ENCODE peak calls at places on chromosomes 6 and 20, in nine cellular contexts. One of them, this sample, is unnamed.

GRCh38 chr6:148343383-148343782 is 745 bp downstream of the SASH1 start:
- DNase-seq in astrocyte of the spinal cord: no peak
- DNase-seq in transverse colon: no peak
- DNase-seq in ascending aorta: no peak
- DNase-seq in lower lobe of right lung: no peak
- DNase-seq in AG10803: no peak
- DNase-seq in heart right ventricle: no peak
- DNase-seq in LNCaP clone FGC: no peak
- DNase-seq in A673: no peak
- DNase-seq in this sample: no peak

GRCh38 chr6:7561153-7561964 is 19.9 kb downstream of the DSP start:
- DNase-seq in astrocyte of the spinal cord: no peak
- DNase-seq in A673: no peak
- DNase-seq in ascending aorta: no peak
- DNase-seq in transverse colon: peak
- DNase-seq in LNCaP clone FGC: peak
- DNase-seq in AG10803: peak
- DNase-seq in heart right ventricle: no peak
- DNase-seq in lower lobe of right lung: no peak
- DNase-seq in this sample: peak

GRCh38 chr20:43188861-43189613 is 669 bp downstream of the PTPRT start:
- DNase-seq in ascending aorta: no peak
- DNase-seq in heart right ventricle: no peak
- DNase-seq in astrocyte of the spinal cord: no peak
- DNase-seq in transverse colon: no peak
- DNase-seq in lower lobe of right lung: no peak
- DNase-seq in A673: no peak
- DNase-seq in AG10803: no peak
- DNase-seq in LNCaP clone FGC: no peak
- DNase-seq in this sample: no peak

GRCh38 chr6:45212976-45213375 is 115.2 kb upstream of the RUNX2 start:
- DNase-seq in astrocyte of the spinal cord: no peak
- DNase-seq in LNCaP clone FGC: no peak
- DNase-seq in heart right ventricle: no peak
- DNase-seq in AG10803: no peak
- DNase-seq in transverse colon: no peak
- DNase-seq in lower lobe of right lung: no peak
- DNase-seq in A673: peak
- DNase-seq in ascending aorta: no peak
- DNase-seq in this sample: no peak

GRCh38 chr20:56443654-56444540 is 24.5 kb upstream of the RTF2 start:
- DNase-seq in transverse colon: no peak
- DNase-seq in A673: no peak
- DNase-seq in AG10803: no peak
- DNase-seq in LNCaP clone FGC: no peak
- DNase-seq in heart right ventricle: peak
- DNase-seq in astrocyte of the spinal cord: no peak
- DNase-seq in lower lobe of right lung: no peak
- DNase-seq in ascending aorta: no peak
- DNase-seq in this sample: no peak

GRCh38 chr6:37139223-37139962 is 30.6 kb upstream of the PIM1 start:
- DNase-seq in transverse colon: no peak
- DNase-seq in LNCaP clone FGC: no peak
- DNase-seq in astrocyte of the spinal cord: no peak
- DNase-seq in lower lobe of right lung: no peak
- DNase-seq in heart right ventricle: no peak
- DNase-seq in ascending aorta: no peak
- DNase-seq in A673: no peak
- DNase-seq in AG10803: no peak
- DNase-seq in this sample: peak

GRCh38 chr6:31495580-31495979 is 2.4 kb upstream of the MICB start:
- DNase-seq in lower lobe of right lung: no peak
- DNase-seq in ascending aorta: no peak
- DNase-seq in astrocyte of the spinal cord: peak
- DNase-seq in heart right ventricle: no peak
- DNase-seq in LNCaP clone FGC: no peak
- DNase-seq in AG10803: peak
- DNase-seq in A673: peak
- DNase-seq in transverse colon: no peak
- DNase-seq in this sample: peak

GRCh38 chr6:100420711-100421110 is 44.0 kb downstream of the SIM1 start:
- DNase-seq in astrocyte of the spinal cord: no peak
- DNase-seq in transverse colon: no peak
- DNase-seq in ascending aorta: no peak
- DNase-seq in lower lobe of right lung: no peak
- DNase-seq in AG10803: no peak
- DNase-seq in LNCaP clone FGC: no peak
- DNase-seq in heart right ventricle: no peak
- DNase-seq in A673: peak
- DNase-seq in this sample: no peak

GRCh38 chr20:48603116-48603818 is 224.5 kb downstream of the PREX1 start:
- DNase-seq in A673: no peak
- DNase-seq in lower lobe of right lung: peak
- DNase-seq in LNCaP clone FGC: no peak
- DNase-seq in ascending aorta: no peak
- DNase-seq in heart right ventricle: no peak
- DNase-seq in transverse colon: no peak
- DNase-seq in AG10803: no peak
- DNase-seq in astrocyte of the spinal cord: no peak
- DNase-seq in this sample: no peak

GRCh38 chr20:24506146-24506545 is 36.7 kb downstream of the SYNDIG1 start:
- DNase-seq in transverse colon: no peak
- DNase-seq in ascending aorta: no peak
- DNase-seq in A673: no peak
- DNase-seq in heart right ventricle: no peak
- DNase-seq in AG10803: no peak
- DNase-seq in LNCaP clone FGC: no peak
- DNase-seq in lower lobe of right lung: no peak
- DNase-seq in astrocyte of the spinal cord: no peak
- DNase-seq in this sample: no peak

GRCh38 chr6:16511048-16511660 is 250.1 kb downstream of the ATXN1 start:
- DNase-seq in AG10803: peak
- DNase-seq in ascending aorta: no peak
- DNase-seq in astrocyte of the spinal cord: peak
- DNase-seq in heart right ventricle: no peak
- DNase-seq in LNCaP clone FGC: no peak
- DNase-seq in A673: peak
- DNase-seq in lower lobe of right lung: no peak
- DNase-seq in transverse colon: no peak
- DNase-seq in this sample: peak

GRCh38 chr6:34866509-34866908 is 21.3 kb downstream of the TAF11 start:
- DNase-seq in AG10803: no peak
- DNase-seq in astrocyte of the spinal cord: no peak
- DNase-seq in transverse colon: no peak
- DNase-seq in heart right ventricle: no peak
- DNase-seq in ascending aorta: no peak
- DNase-seq in LNCaP clone FGC: no peak
- DNase-seq in A673: no peak
- DNase-seq in lower lobe of right lung: no peak
- DNase-seq in this sample: no peak

GRCh38 chr20:21151791-21152190 is 25.9 kb downstream of the KIZ start:
- DNase-seq in ascending aorta: no peak
- DNase-seq in lower lobe of right lung: no peak
- DNase-seq in transverse colon: no peak
- DNase-seq in A673: no peak
- DNase-seq in LNCaP clone FGC: no peak
- DNase-seq in astrocyte of the spinal cord: no peak
- DNase-seq in heart right ventricle: no peak
- DNase-seq in AG10803: peak
- DNase-seq in this sample: no peak

GRCh38 chr6:131443514-131443913 is 129.5 kb upstream of the ARG1 start:
- DNase-seq in transverse colon: no peak
- DNase-seq in LNCaP clone FGC: no peak
- DNase-seq in astrocyte of the spinal cord: no peak
- DNase-seq in A673: no peak
- DNase-seq in heart right ventricle: no peak
- DNase-seq in ascending aorta: no peak
- DNase-seq in AG10803: no peak
- DNase-seq in lower lobe of right lung: no peak
- DNase-seq in this sample: no peak

GRCh38 chr6:73738367-73739028 is 42.5 kb downstream of the CD109 start:
- DNase-seq in astrocyte of the spinal cord: no peak
- DNase-seq in ascending aorta: no peak
- DNase-seq in transverse colon: no peak
- DNase-seq in LNCaP clone FGC: no peak
- DNase-seq in A673: no peak
- DNase-seq in AG10803: peak
- DNase-seq in heart right ventricle: no peak
- DNase-seq in lower lobe of right lung: no peak
- DNase-seq in this sample: peak

GRCh38 chr20:38692436-38693411 is 31.6 kb upstream of the SLC32A1 start:
- DNase-seq in ascending aorta: no peak
- DNase-seq in lower lobe of right lung: no peak
- DNase-seq in LNCaP clone FGC: peak
- DNase-seq in astrocyte of the spinal cord: peak
- DNase-seq in heart right ventricle: peak
- DNase-seq in AG10803: peak
- DNase-seq in A673: peak
- DNase-seq in transverse colon: peak
- DNase-seq in this sample: peak

GRCh38 chr6:44152109-44152461 is 6.5 kb upstream of the CAPN11 start:
- DNase-seq in transverse colon: no peak
- DNase-seq in heart right ventricle: no peak
- DNase-seq in ascending aorta: no peak
- DNase-seq in lower lobe of right lung: no peak
- DNase-seq in AG10803: no peak
- DNase-seq in astrocyte of the spinal cord: no peak
- DNase-seq in A673: no peak
- DNase-seq in LNCaP clone FGC: no peak
- DNase-seq in this sample: no peak
- TF ChIP-seq CTCF in transverse colon: peak
- TF ChIP-seq CTCF in heart right ventricle: no peak
- TF ChIP-seq CTCF in ascending aorta: no peak
- TF ChIP-seq CTCF in lower lobe of right lung: no peak
- TF ChIP-seq CTCF in AG10803: no peak
- TF ChIP-seq CTCF in astrocyte of the spinal cord: no peak
- TF ChIP-seq CTCF in A673: no peak
- TF ChIP-seq CTCF in LNCaP clone FGC: no peak
- TF ChIP-seq CTCF in this sample: no peak

DNA sequence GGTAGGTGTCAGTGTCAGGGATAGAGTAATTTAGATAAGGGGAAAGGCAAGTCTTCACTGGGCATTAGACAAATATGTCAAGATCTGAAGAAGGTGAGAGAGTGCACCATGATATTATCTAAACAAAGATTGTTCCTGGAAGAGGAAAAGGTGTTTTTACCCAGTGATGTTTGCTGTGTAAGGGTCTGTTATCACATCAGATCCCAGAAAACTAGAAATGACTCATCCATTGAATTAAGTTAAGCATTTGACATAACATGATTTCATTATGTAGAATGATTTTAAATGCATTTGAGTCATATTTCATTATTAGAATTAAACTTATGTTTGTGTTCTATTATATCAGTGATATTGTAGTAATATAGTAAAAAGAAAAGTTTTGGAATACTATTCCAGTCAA is 1279.5 kb upstream of the CITED2 start:
- DNase-seq in lower lobe of right lung: no peak
- DNase-seq in heart right ventricle: no peak
- DNase-seq in transverse colon: no peak
- DNase-seq in AG10803: no peak
- DNase-seq in ascending aorta: no peak
- DNase-seq in A673: no peak
- DNase-seq in LNCaP clone FGC: no peak
- DNase-seq in astrocyte of the spinal cord: no peak
- DNase-seq in this sample: no peak
- H3K4me3 ChIP-seq in lower lobe of right lung: no peak
- H3K4me3 ChIP-seq in heart right ventricle: no peak
- H3K4me3 ChIP-seq in transverse colon: no peak
- H3K4me3 ChIP-seq in AG10803: no peak
- H3K4me3 ChIP-seq in ascending aorta: no peak
- H3K4me3 ChIP-seq in A673: no peak
- H3K4me3 ChIP-seq in LNCaP clone FGC: no peak
- H3K4me3 ChIP-seq in astrocyte of the spinal cord: no peak
- H3K4me3 ChIP-seq in this sample: no peak

DNA sequence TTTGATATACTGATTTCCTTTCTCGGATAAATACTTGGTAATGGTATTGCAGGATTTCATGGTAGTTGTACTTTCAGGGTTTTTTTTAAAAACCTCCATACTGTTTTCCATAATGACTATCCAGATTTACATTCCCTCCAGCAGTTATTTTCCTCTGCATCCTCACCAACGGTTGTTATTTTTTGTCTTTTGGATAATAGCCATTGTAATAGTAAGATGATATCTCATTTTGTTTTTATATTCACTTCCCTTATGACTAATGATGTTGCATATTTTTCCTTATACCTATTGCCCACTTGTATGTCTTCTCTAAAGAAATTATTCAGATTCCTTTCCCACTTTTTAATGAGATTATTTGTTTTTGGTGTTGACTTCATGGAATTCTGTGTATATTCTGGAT is 231.0 kb downstream of the MEI4 start:
- DNase-seq in LNCaP clone FGC: no peak
- DNase-seq in transverse colon: no peak
- DNase-seq in A673: no peak
- DNase-seq in lower lobe of right lung: no peak
- DNase-seq in astrocyte of the spinal cord: peak
- DNase-seq in ascending aorta: no peak
- DNase-seq in AG10803: no peak
- DNase-seq in heart right ventricle: no peak
- DNase-seq in this sample: no peak
- TF ChIP-seq CTCF in LNCaP clone FGC: no peak
- TF ChIP-seq CTCF in transverse colon: no peak
- TF ChIP-seq CTCF in A673: no peak
- TF ChIP-seq CTCF in lower lobe of right lung: no peak
- TF ChIP-seq CTCF in astrocyte of the spinal cord: no peak
- TF ChIP-seq CTCF in ascending aorta: no peak
- TF ChIP-seq CTCF in AG10803: no peak
- TF ChIP-seq CTCF in heart right ventricle: no peak
- TF ChIP-seq CTCF in this sample: no peak

GRCh38 chr20:61589055-61589385 is 337.0 kb downstream of the CDH4 start:
- DNase-seq in astrocyte of the spinal cord: peak
- DNase-seq in A673: peak
- DNase-seq in transverse colon: no peak
- DNase-seq in lower lobe of right lung: no peak
- DNase-seq in heart right ventricle: no peak
- DNase-seq in ascending aorta: no peak
- DNase-seq in LNCaP clone FGC: peak
- DNase-seq in AG10803: peak
- DNase-seq in this sample: peak

GRCh38 chr20:61587036-61587435 is 335.0 kb downstream of the CDH4 start:
- DNase-seq in A673: no peak
- DNase-seq in heart right ventricle: no peak
- DNase-seq in AG10803: no peak
- DNase-seq in lower lobe of right lung: no peak
- DNase-seq in ascending aorta: no peak
- DNase-seq in astrocyte of the spinal cord: no peak
- DNase-seq in transverse colon: no peak
- DNase-seq in LNCaP clone FGC: no peak
- DNase-seq in this sample: no peak

GRCh38 chr20:61588356-61589054 is 336.4 kb downstream of the CDH4 start:
- DNase-seq in transverse colon: no peak
- DNase-seq in AG10803: peak
- DNase-seq in LNCaP clone FGC: no peak
- DNase-seq in ascending aorta: no peak
- DNase-seq in lower lobe of right lung: peak
- DNase-seq in heart right ventricle: no peak
- DNase-seq in astrocyte of the spinal cord: peak
- DNase-seq in A673: no peak
- DNase-seq in this sample: peak

GRCh38 chr20:61585764-61586163 is 333.7 kb downstream of the CDH4 start:
- DNase-seq in heart right ventricle: no peak
- DNase-seq in lower lobe of right lung: no peak
- DNase-seq in ascending aorta: no peak
- DNase-seq in astrocyte of the spinal cord: no peak
- DNase-seq in LNCaP clone FGC: no peak
- DNase-seq in AG10803: no peak
- DNase-seq in A673: no peak
- DNase-seq in transverse colon: no peak
- DNase-seq in this sample: no peak

GRCh38 chr20:61587910-61588309 is 335.8 kb downstream of the CDH4 start:
- DNase-seq in heart right ventricle: no peak
- DNase-seq in lower lobe of right lung: no peak
- DNase-seq in astrocyte of the spinal cord: no peak
- DNase-seq in AG10803: no peak
- DNase-seq in LNCaP clone FGC: no peak
- DNase-seq in A673: no peak
- DNase-seq in transverse colon: no peak
- DNase-seq in ascending aorta: no peak
- DNase-seq in this sample: no peak
- H3K4me3 ChIP-seq in heart right ventricle: no peak
- H3K4me3 ChIP-seq in lower lobe of right lung: no peak
- H3K4me3 ChIP-seq in astrocyte of the spinal cord: no peak
- H3K4me3 ChIP-seq in AG10803: no peak
- H3K4me3 ChIP-seq in LNCaP clone FGC: no peak
- H3K4me3 ChIP-seq in A673: no peak
- H3K4me3 ChIP-seq in transverse colon: no peak
- H3K4me3 ChIP-seq in ascending aorta: no peak
- H3K4me3 ChIP-seq in this sample: no peak